ENCODE peak calls at places on chromosomes 16 and 17, in eight cellular contexts. R, G, M, A, O, S, H and W are unnamed samples.
A peak's percentile ranks its signal among the peaks of the same experiment; 100 is the strongest.

GRCh38 chr16:11198375-11198774 is 57.6 kb downstream of the SOCS1 start:
- DNase-seq in G (no peak), A (no peak), O (no peak), M (no peak), R (no peak), H (no peak), S (no peak), W (no peak)

GRCh38 chr17:39063681-39064069 is 87.8 kb downstream of the PLXDC1 start:
- DNase-seq in A (no peak), S (no peak), R (no peak), H (no peak), O (no peak), G (no peak), M (no peak), W (no peak)

GRCh38 chr16:20727181-20727580 is 14.4 kb downstream of the THUMPD1 start:
- DNase-seq in S (no peak), O (no peak), A (no peak), H (no peak), M (no peak), R (no peak), G (no peak), W (no peak)

GRCh38 chr17:41863074-41863843 is 2.0 kb downstream of the KLHL11 start:
- DNase-seq in A (no peak), M (no peak), O (peak; percentile 70), R (no peak), H (no peak), G (no peak), S (peak; percentile 10), W (no peak)

GRCh38 chr16:58422809-58423208 is 30.5 kb downstream of the GINS3 start:
- DNase-seq in R (no peak), A (no peak), H (no peak), M (no peak), S (no peak), G (no peak), O (no peak), W (no peak)

GRCh38 chr17:60371818-60372510 is 20.0 kb downstream of the USP32 start:
- DNase-seq in M (no peak), H (no peak), S (no peak), O (no peak), R (no peak), A (no peak), G (no peak), W (no peak)

GRCh38 chr16:5966004-5966403 is 868.4 kb upstream of the EEF2KMT start:
- DNase-seq in O (no peak), H (no peak), S (no peak), M (no peak), R (no peak), G (no peak), A (no peak), W (no peak)

GRCh38 chr17:65794572-65794971 is 233.1 kb upstream of the AXIN2 start:
- DNase-seq in G (no peak), M (no peak), H (no peak), S (no peak), O (peak; percentile 12), R (no peak), A (peak; percentile 11), W (no peak)

GRCh38 chr17:42227849-42228696 is 33.8 kb upstream of the GHDC start:
- DNase-seq in S (no peak), G (no peak), M (no peak), A (no peak), H (no peak), O (no peak), R (no peak), W (no peak)

GRCh38 chr16:83899272-83899897 is 470 bp downstream of the MLYCD start:
- DNase-seq in A (peak; percentile 61), S (peak; percentile 23), H (peak; percentile 20), R (peak; percentile 6), M (peak; percentile 26), O (peak; percentile 68), G (no peak), W (no peak)

GRCh38 chr16:88759976-88760350 is 25.1 kb downstream of the PIEZO1 start:
- DNase-seq in A (no peak), H (no peak), M (no peak), O (no peak), S (no peak), R (no peak), G (no peak), W (no peak)

GRCh38 chr17:15744885-15745284 is 12.8 kb downstream of the TBC1D26 start:
- DNase-seq in M (no peak), G (no peak), H (no peak), O (no peak), A (no peak), S (no peak), R (no peak), W (no peak)